ENCODE peak calls at places on chromosomes 6 and 20, in nine cellular contexts. P, T, D, Z, O, M, S, B and G are unnamed samples.

GRCh38 chr6:80376411-80376810 is 269.9 kb downstream of the BCKDHB start:
- DNase-seq in T (no peak), D (no peak), Z (no peak), M (no peak), S (no peak), O (no peak), P (no peak), B (no peak), G (no peak)

GRCh38 chr20:10040070-10040970 is 5.5 kb downstream of the ANKEF1 start:
- DNase-seq in T (no peak), D (peak), O (no peak), B (no peak), S (no peak), Z (no peak), M (no peak), P (no peak), G (no peak)

GRCh38 chr6:45813943-45814342 is 201.7 kb downstream of the CLIC5 start:
- DNase-seq in M (no peak), T (no peak), O (no peak), B (no peak), Z (no peak), S (no peak), P (no peak), D (no peak), G (no peak)

GRCh38 chr20:3032624-3033023 is 10.8 kb upstream of the GNRH2 start:
- DNase-seq in M (no peak), O (no peak), T (no peak), B (no peak), S (no peak), Z (no peak), P (no peak), D (no peak), G (no peak)

GRCh38 chr20:2663887-2664719 is at the start of gene IDH3B:
- DNase-seq in B (peak), S (peak), P (peak), T (peak), D (peak), M (peak), O (peak), Z (peak), G (peak)

GRCh38 chr6:143878272-143878760 is 14.0 kb downstream of the ZC2HC1B start:
- DNase-seq in Z (no peak), T (no peak), O (no peak), D (no peak), P (no peak), S (no peak), B (no peak), M (no peak), G (no peak)

GRCh38 chr6:6317825-6318733 is 2.4 kb downstream of the F13A1 start:
- DNase-seq in T (no peak), M (no peak), D (no peak), Z (no peak), S (no peak), B (no peak), O (no peak), P (no peak), G (no peak)

GRCh38 chr6:21922086-21922485 is 328.5 kb downstream of the SOX4 start:
- DNase-seq in T (no peak), B (no peak), Z (no peak), S (no peak), D (no peak), P (no peak), O (no peak), M (no peak), G (no peak)

GRCh38 chr20:38113401-38114325 is 51.4 kb downstream of the TGM2 start:
- DNase-seq in B (peak), P (no peak), Z (peak), O (no peak), D (no peak), S (peak), T (no peak), M (no peak), G (no peak)

GRCh38 chr20:4544765-4545164 is 176.9 kb upstream of the PRND start:
- DNase-seq in O (no peak), M (no peak), D (peak), S (no peak), P (no peak), T (no peak), B (no peak), Z (no peak), G (no peak)

GRCh38 chr20:47304287-47304686 is 52.2 kb downstream of the ZMYND8 start:
- DNase-seq in S (no peak), O (no peak), D (no peak), P (no peak), B (no peak), M (no peak), Z (peak), T (no peak), G (no peak)

GRCh38 chr20:57941572-57942381 is 232.0 kb upstream of the PMEPA1 start:
- DNase-seq in M (no peak), S (no peak), O (no peak), D (no peak), P (no peak), B (no peak), T (no peak), Z (no peak), G (no peak)